ENCODE peak calls at places on chromosomes 13 and 19, in four cellular contexts. D is neural progenitor cell, Y is left lung, T is uterus. U is an unnamed sample.
A peak's percentile ranks its signal among the peaks of the same experiment; 100 is the strongest.

GRCh38 chr19:35330475-35330874 is 1.5 kb downstream of the CD22 start:
- DNase-seq in Y (no peak), T (no peak), D (no peak), U (no peak)

GRCh38 chr13:28349371-28349770 is 145.6 kb downstream of the FLT1 start:
- DNase-seq in Y (no peak), D (no peak), T (no peak), U (no peak)

GRCh38 chr13:31945202-31945978 is 86.2 kb upstream of the FRY start:
- DNase-seq in T (peak; percentile 44), D (peak; percentile 41), Y (peak; percentile 82), U (peak; percentile 62)

GRCh38 chr13:27556109-27556508 is 64.2 kb downstream of the LNX2 start:
- DNase-seq in T (no peak), D (no peak), Y (no peak), U (no peak)

GRCh38 chr13:100789481-100789880 is 114.9 kb upstream of the TMTC4 start:
- DNase-seq in Y (peak; percentile 48), D (no peak), T (no peak), U (no peak)

GRCh38 chr19:7471696-7472620 is 16.9 kb downstream of the PEX11G start:
- DNase-seq in T (no peak), D (no peak), Y (no peak), U (no peak)

GRCh38 chr19:16394681-16395375 is 70.2 kb downstream of the KLF2 start:
- DNase-seq in Y (peak; percentile 33), T (no peak), D (no peak), U (no peak)

GRCh38 chr13:110542311-110542796 is 19.2 kb downstream of the RAB20 start:
- DNase-seq in T (no peak), D (no peak), Y (no peak), U (no peak)

GRCh38 chr19:51138549-51138979 is 3.5 kb upstream of the SIGLEC7 start:
- DNase-seq in T (no peak), Y (peak; percentile 76), D (no peak), U (no peak)

GRCh38 chr13:65638572-65639168 is 1591.5 kb downstream of the PCDH9 start:
- DNase-seq in Y (no peak), T (no peak), D (peak; percentile 47), U (no peak)

GRCh38 chr13:112783135-112783945 is 93.5 kb downstream of the ATP11A start:
- DNase-seq in D (no peak), T (peak; percentile 46), Y (no peak), U (no peak)

GRCh38 chr19:33193864-33194362 is at the start of gene LRP3:
- DNase-seq in Y (peak; percentile 59), T (no peak), D (peak; percentile 84), U (no peak)

GRCh38 chr13:92716749-92717148 is 509.9 kb upstream of the GPC6 start:
- DNase-seq in T (no peak), D (no peak), Y (no peak), U (no peak)

GRCh38 chr19:29785955-29786589 is 25.7 kb upstream of the CCNE1 start:
- DNase-seq in Y (no peak), T (no peak), D (no peak), U (no peak)
- TF ChIP-seq CTCF in Y (no peak), T (no peak), D (peak; percentile 24), U (no peak)

GRCh38 chr19:993831-994393 is 6.3 kb upstream of the GRIN3B start:
- DNase-seq in Y (no peak), D (no peak), T (no peak), U (no peak)

GRCh38 chr19:994516-994915 is 5.7 kb upstream of the GRIN3B start:
- DNase-seq in Y (no peak), D (no peak), T (no peak), U (no peak)

GRCh38 chr19:991932-992669 is 8.0 kb downstream of the WDR18 start:
- DNase-seq in D (no peak), Y (no peak), T (no peak), U (no peak)

GRCh38 chr19:992670-993055 is 7.6 kb upstream of the GRIN3B start:
- DNase-seq in Y (no peak), D (no peak), T (no peak), U (no peak)

GRCh38 chr19:993361-993830 is 6.8 kb upstream of the GRIN3B start:
- DNase-seq in T (no peak), D (no peak), Y (no peak), U (no peak)
- H3K27me3 ChIP-seq in T (peaks cover 7% of the 10 kb centered on the region), D (peaks cover 34% of the 10 kb centered on the region), Y (peaks cover 38% of the 10 kb centered on the region), U (peaks cover 11% of the 10 kb centered on the region)

DNA sequence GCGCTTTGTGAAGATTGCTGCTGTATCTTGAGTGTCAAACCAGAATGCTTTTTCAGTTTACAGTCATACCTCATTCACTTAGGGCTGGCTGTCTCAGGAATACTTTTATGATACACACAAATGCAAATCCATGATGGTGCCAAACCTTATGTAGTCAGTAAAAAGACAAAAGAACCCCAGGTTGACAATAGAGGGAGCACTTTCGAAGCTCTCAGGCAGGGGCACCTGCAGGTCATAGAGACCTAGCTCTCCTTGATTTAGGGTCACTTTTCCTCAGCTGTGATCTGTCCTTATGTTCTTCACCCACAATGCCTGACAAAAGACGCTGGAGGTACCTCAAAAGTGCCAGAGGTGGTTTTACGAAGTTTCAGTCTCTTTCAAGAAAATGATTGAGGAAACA is 172.2 kb downstream of the DNAJC15 start:
- DNase-seq in D (no peak), Y (no peak), T (no peak), U (no peak)
- TF ChIP-seq CTCF in D (no peak), Y (no peak), T (no peak), U (no peak)

DNA sequence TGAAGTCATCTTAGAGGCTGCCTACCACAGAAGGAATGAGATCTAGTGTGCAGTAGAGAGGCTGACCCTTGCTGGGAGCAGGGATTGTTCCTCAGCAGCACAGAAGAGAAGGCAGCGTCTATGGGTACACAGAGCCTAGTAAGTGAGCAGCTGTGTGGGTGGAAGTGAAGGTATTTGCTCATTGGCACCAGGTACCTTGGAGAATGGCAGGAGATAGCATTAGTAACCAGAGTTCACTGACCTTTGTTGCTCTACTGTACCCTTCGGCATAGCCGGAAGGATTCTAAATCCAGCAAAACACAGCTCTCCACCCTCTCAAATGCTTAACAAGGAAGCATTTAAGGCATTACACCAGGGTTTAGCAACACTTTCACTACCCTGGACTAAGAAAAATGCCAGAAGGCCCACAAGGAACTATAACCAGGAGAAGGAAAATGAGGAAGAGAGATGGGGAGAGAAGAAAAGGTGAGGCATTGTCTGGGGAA is 12.3 kb downstream of the SOX21 start:
- DNase-seq in T (no peak), Y (no peak), D (no peak), U (no peak)
- H3K27me3 ChIP-seq in T (no peaks in the 10 kb centered on the region), Y (peaks cover 91% of the 10 kb centered on the region), D (peaks cover 45% of the 10 kb centered on the region), U (peaks cover 49% of the 10 kb centered on the region)

GRCh38 chr19:13095934-13096890 is 6.4 kb downstream of the LYL1 start:
- DNase-seq in Y (no peak), T (peak; percentile 59), D (peak; percentile 90), U (no peak)
- TF ChIP-seq CTCF in Y (no peak), T (no peak), D (peak; percentile 43), U (no peak)

GRCh38 chr19:10292789-10293636 is 3.3 kb downstream of the ICAM5 start:
- DNase-seq in D (peak; percentile 49), T (no peak), Y (no peak), U (no peak)
- H3K27me3 ChIP-seq in D (peaks cover 100% of the 10 kb centered on the region), T (peaks cover 43% of the 10 kb centered on the region), Y (peaks cover 92% of the 10 kb centered on the region), U (peaks cover 8% of the 10 kb centered on the region)

GRCh38 chr19:46907880-46908279 is 47.1 kb downstream of the ARHGAP35 start:
- DNase-seq in D (no peak), T (peak; percentile 36), Y (no peak), U (no peak)

GRCh38 chr19:46903458-46903857 is 42.7 kb downstream of the ARHGAP35 start:
- DNase-seq in D (no peak), Y (no peak), T (no peak), U (no peak)

GRCh38 chr19:46904114-46905060 is 43.6 kb downstream of the ARHGAP35 start:
- DNase-seq in D (no peak), T (peak; percentile 49), Y (no peak), U (peak; percentile 82)

GRCh38 chr19:46909356-46909755 is 48.6 kb downstream of the ARHGAP35 start:
- DNase-seq in T (no peak), D (no peak), Y (no peak), U (no peak)

DNA sequence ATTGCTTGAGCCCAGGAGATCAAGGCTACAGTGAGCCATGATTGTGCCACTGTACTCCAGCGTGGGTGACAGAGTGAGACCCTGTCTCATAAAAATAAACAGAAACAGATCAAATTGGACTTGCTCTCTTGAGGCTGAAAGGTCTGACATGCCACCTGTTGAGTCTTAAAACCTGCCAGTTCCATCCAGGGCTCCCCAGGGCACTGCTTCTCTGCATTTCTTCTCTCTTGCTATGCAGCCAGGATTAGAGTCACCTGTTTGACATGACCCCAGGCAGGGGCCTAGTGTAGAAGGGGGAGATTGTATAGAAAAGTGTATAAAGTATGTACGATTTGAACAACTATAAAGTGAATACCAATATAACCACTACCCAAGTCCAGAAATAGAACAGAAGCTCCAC is 45.4 kb downstream of the ARHGAP35 start:
- DNase-seq in D (no peak), T (no peak), Y (no peak), U (no peak)
- TF ChIP-seq CTCF in D (no peak), T (no peak), Y (no peak), U (no peak)

GRCh38 chr13:35872369-35872768 is 258.8 kb downstream of the DCLK1 start:
- DNase-seq in T (no peak), D (no peak), Y (no peak), U (no peak)
- H3K27me3 ChIP-seq in T (no peaks in the 10 kb centered on the region), D (no peaks in the 10 kb centered on the region), Y (no peaks in the 10 kb centered on the region), U (no peaks in the 10 kb centered on the region)

GRCh38 chr13:49516467-49516866 is 20.7 kb downstream of the PHF11 start:
- DNase-seq in T (no peak), D (no peak), Y (no peak), U (no peak)

GRCh38 chr13:49521216-49521615 is 25.5 kb downstream of the PHF11 start:
- DNase-seq in Y (no peak), D (no peak), T (no peak), U (no peak)

GRCh38 chr13:49512578-49512977 is 16.8 kb downstream of the PHF11 start:
- DNase-seq in D (no peak), Y (no peak), T (no peak), U (no peak)

DNA sequence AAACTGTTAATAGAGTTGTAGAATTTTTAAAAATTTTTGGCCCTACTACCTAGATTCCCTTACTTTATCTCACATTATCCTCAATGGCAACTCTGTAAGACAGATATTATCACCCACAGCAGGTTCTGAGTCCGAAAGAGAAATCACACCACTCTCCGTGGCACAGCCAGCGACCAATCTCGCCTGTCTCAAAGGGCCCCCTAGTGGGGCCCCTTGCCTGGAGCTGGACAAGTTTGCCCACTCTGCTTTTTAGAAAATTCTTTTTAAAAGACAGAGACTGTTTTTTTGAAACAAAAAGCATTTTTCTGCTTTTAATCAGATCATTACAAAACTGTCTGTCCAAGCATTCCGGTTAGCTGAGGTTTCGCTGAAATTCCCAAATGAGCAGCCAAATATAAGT is 21.7 kb downstream of the PHF11 start:
- DNase-seq in Y (no peak), T (no peak), D (peak; percentile 56), U (no peak)
- TF ChIP-seq CTCF in Y (no peak), T (no peak), D (peak; percentile 63), U (peak; percentile 72)